ENCODE peak calls at places on chromosomes 12 and 14, in six cellular contexts. C is NAMALWA; G is EH; U is NB4; N is NCI-H1436; S is stimulated activated CD8-positive, alpha-beta memory T cell treated with anti-CD3 and anti-CD28 coated beads, Interleukin-4, amount 100 ng/mL, for 48 hours. Z is an unnamed sample.

GRCh38 chr12:25755681-25756260 is 202.7 kb upstream of the LMNTD1 start:
- DNase-seq in N (no peak), U (no peak), S (no peak), G (no peak), C (no peak), Z (no peak)

GRCh38 chr12:65123435-65124063 is 2.4 kb upstream of the WIF1 start:
- DNase-seq in G (peak; percentile 47), S (peak; percentile 33), C (peak; percentile 80), U (peak; percentile 79), N (peak; percentile 20), Z (peak; percentile 95)

GRCh38 chr14:75823334-75823733 is 158.5 kb downstream of the TGFB3 start:
- DNase-seq in G (peak; percentile 75), N (no peak), S (no peak), U (no peak), C (no peak), Z (no peak)

GRCh38 chr12:56724660-56724988 is 475 bp downstream of the NACA start:
- DNase-seq in U (no peak), S (no peak), N (no peak), C (no peak), G (no peak), Z (no peak)

GRCh38 chr12:3607039-3607719 is 116.2 kb downstream of the PRMT8 start:
- DNase-seq in N (no peak), C (no peak), U (peak; percentile 10), G (no peak), S (no peak), Z (no peak)

GRCh38 chr12:102454330-102454729 is 26.0 kb downstream of the IGF1 start:
- DNase-seq in N (no peak), C (no peak), G (no peak), S (no peak), U (no peak), Z (no peak)

GRCh38 chr12:5803532-5803931 is 141.5 kb downstream of the ANO2 start:
- DNase-seq in N (no peak), U (no peak), C (no peak), S (no peak), G (no peak), Z (no peak)

GRCh38 chr12:95626854-95627253 is 75.6 kb upstream of the USP44 start:
- DNase-seq in S (no peak), G (no peak), U (no peak), N (no peak), C (no peak), Z (no peak)

GRCh38 chr12:81440001-81440400 is 319.1 kb downstream of the PPFIA2 start:
- DNase-seq in C (no peak), S (no peak), G (no peak), N (no peak), U (no peak), Z (no peak)

GRCh38 chr14:33297565-33297964 is 358.9 kb downstream of the NPAS3 start:
- DNase-seq in C (no peak), S (no peak), G (no peak), N (no peak), U (no peak), Z (no peak)

GRCh38 chr12:131500564-131500963 is 210.3 kb upstream of the SFSWAP start:
- DNase-seq in C (no peak), G (no peak), U (no peak), S (no peak), N (no peak), Z (no peak)

GRCh38 chr14:71321556-71322315 is 414.5 kb downstream of the PCNX1 start:
- DNase-seq in S (no peak), G (peak; percentile 73), C (peak; percentile 2), N (peak; percentile 8), U (peak; percentile 21), Z (no peak)

GRCh38 chr12:91181053-91181452 is 1.6 kb downstream of the DCN start:
- DNase-seq in S (no peak), N (no peak), G (peak; percentile 21), U (no peak), C (no peak), Z (no peak)

GRCh38 chr14:32711103-32711680 is 227.5 kb upstream of the NPAS3 start:
- DNase-seq in G (peak; percentile 63), N (peak; percentile 54), S (no peak), C (peak; percentile 43), U (peak; percentile 37), Z (peak; percentile 63)

GRCh38 chr12:119829439-119829838 is 47.7 kb downstream of the CIT start:
- DNase-seq in G (no peak), U (no peak), C (no peak), S (no peak), N (no peak), Z (no peak)

GRCh38 chr12:28167981-28168485 is 22.2 kb upstream of the CCDC91 start:
- DNase-seq in S (no peak), N (no peak), C (no peak), G (no peak), U (no peak), Z (no peak)

GRCh38 chr12:75995691-75996090 is 35.9 kb downstream of the PHLDA1 start:
- DNase-seq in G (no peak), S (no peak), U (no peak), N (no peak), C (no peak), Z (no peak)

GRCh38 chr12:113165521-113166450 is 16.3 kb downstream of the CFAP73 start:
- DNase-seq in N (no peak), C (no peak), G (no peak), S (no peak), U (no peak), Z (no peak)

GRCh38 chr12:132561784-132562156 is 48.6 kb downstream of the LRCOL1 start:
- DNase-seq in C (peak; percentile 68), S (peak; percentile 56), G (peak; percentile 13), N (peak; percentile 20), U (peak; percentile 65), Z (no peak)

GRCh38 chr14:69910871-69911270 is 31.7 kb downstream of the SMOC1 start:
- DNase-seq in G (no peak), U (no peak), C (no peak), N (no peak), S (no peak), Z (no peak)

GRCh38 chr12:71684081-71684480 is 1.8 kb upstream of the TMEM19 start:
- DNase-seq in S (no peak), C (no peak), U (peak; percentile 14), G (no peak), N (no peak), Z (no peak)

GRCh38 chr12:79098530-79098929 is 234.0 kb downstream of the SYT1 start:
- DNase-seq in C (peak; percentile 4), S (no peak), N (no peak), U (no peak), G (no peak), Z (no peak)

GRCh38 chr12:120109570-120110267 is 6.8 kb downstream of the RAB35 start:
- DNase-seq in G (peak; percentile 13), S (no peak), U (no peak), C (no peak), N (no peak), Z (no peak)

GRCh38 chr14:70096866-70097265 is 91.9 kb downstream of the SLC8A3 start:
- DNase-seq in G (peak; percentile 12), U (peak; percentile 14), N (no peak), C (no peak), S (no peak), Z (peak; percentile 40)

GRCh38 chr12:86914716-86915115 is 658.5 kb upstream of the MGAT4C start:
- DNase-seq in U (peak; percentile 48), N (peak; percentile 8), C (peak; percentile 38), S (no peak), G (no peak), Z (peak; percentile 31)

GRCh38 chr14:79693935-79694334 is 517.4 kb downstream of the DIO2 start:
- DNase-seq in U (no peak), C (no peak), S (no peak), N (no peak), G (peak; percentile 40), Z (no peak)

GRCh38 chr14:106790189-106791036 is 1264.0 kb downstream of the TMEM121 start:
- DNase-seq in S (peak; percentile 93), U (peak; percentile 72), N (peak; percentile 75), C (peak; percentile 90), G (no peak), Z (peak; percentile 45)

GRCh38 chr14:94337274-94337673 is 14.1 kb upstream of the SERPINA6 start:
- DNase-seq in G (peak; percentile 44), U (peak; percentile 35), S (no peak), C (no peak), N (no peak), Z (no peak)

GRCh38 chr12:46386360-46386867 is 13.8 kb upstream of the SLC38A2 start:
- DNase-seq in C (no peak), G (peak; percentile 98), U (no peak), S (no peak), N (no peak), Z (no peak)

GRCh38 chr14:53709381-53709780 is 247.2 kb downstream of the BMP4 start:
- DNase-seq in N (no peak), G (no peak), C (no peak), U (no peak), S (no peak), Z (no peak)

GRCh38 chr14:99426265-99426664 is 54.4 kb downstream of the SETD3 start:
- DNase-seq in C (no peak), G (peak; percentile 3), U (no peak), N (no peak), S (no peak), Z (no peak)

GRCh38 chr12:105922670-105923102 is 216.1 kb downstream of the NUAK1 start:
- DNase-seq in N (no peak), S (no peak), U (no peak), G (peak; percentile 96), C (no peak), Z (no peak)

GRCh38 chr14:91649930-91650329 is 82.0 kb downstream of the CATSPERB start:
- DNase-seq in N (no peak), U (peak; percentile 30), G (peak; percentile 25), C (peak; percentile 58), S (peak; percentile 24), Z (peak; percentile 38)